ENCODE peak calls at places on chromosomes 6 and 20, in four cellular contexts. Z is Kasumi-1; W is IMR-90; H is activated CD4-positive, alpha-beta T cell treated with anti-CD3 and anti-CD28 coated beads, Interleukin-2, amount 10 ng/mL, durations not matched to agents 7 days and 5 days. F is an unnamed sample.
A peak's percentile ranks its signal among the peaks of the same experiment; 100 is the strongest.

GRCh38 chr6:148455674-148456559 is 113.3 kb downstream of the SASH1 start:
- DNase-seq in Z (no peak), H (no peak), W (no peak), F (peak; percentile 58)

GRCh38 chr20:24411003-24411402 is 58.4 kb upstream of the SYNDIG1 start:
- DNase-seq in Z (no peak), W (no peak), H (no peak), F (no peak)

GRCh38 chr6:72873438-72873837 is 251.6 kb downstream of the KCNQ5 start:
- DNase-seq in W (no peak), Z (no peak), H (no peak), F (no peak)

GRCh38 chr20:61661583-61661982 is 404.1 kb downstream of the TAF4 start:
- DNase-seq in H (no peak), Z (no peak), W (no peak), F (no peak)

GRCh38 chr6:21444861-21445260 is 148.7 kb upstream of the SOX4 start:
- DNase-seq in Z (no peak), H (no peak), W (no peak), F (no peak)

GRCh38 chr6:158609455-158610155 is 34.9 kb downstream of the DYNLT1 start:
- DNase-seq in H (no peak), W (no peak), Z (no peak), F (no peak)

GRCh38 chr6:105326838-105327745 is 75.8 kb downstream of the PREP start:
- DNase-seq in H (no peak), Z (no peak), W (peak; percentile 83), F (no peak)

GRCh38 chr6:38058022-38058421 is 238.5 kb downstream of the ZFAND3 start:
- DNase-seq in H (no peak), Z (no peak), W (peak; percentile 78), F (no peak)

GRCh38 chr6:137787016-137787415 is 80.0 kb upstream of the TNFAIP3 start:
- DNase-seq in Z (no peak), H (no peak), W (no peak), F (no peak)

GRCh38 chr6:31750411-31751022 is 10.7 kb downstream of the MSH5 start:
- DNase-seq in H (no peak), W (peak; percentile 66), Z (no peak), F (no peak)

GRCh38 chr6:4405609-4406212 is 270.3 kb upstream of the ECI2 start:
- DNase-seq in Z (no peak), H (no peak), W (no peak), F (no peak)

GRCh38 chr6:149864578-149865535 is 698 bp upstream of the LRP11 start:
- DNase-seq in W (peak; percentile 77), Z (peak; percentile 89), H (peak; percentile 48), F (peak; percentile 43)

GRCh38 chr6:17115251-17116089 is 13.6 kb downstream of the STMND1 start:
- DNase-seq in Z (no peak), W (peak; percentile 93), H (no peak), F (no peak)

GRCh38 chr6:99993533-99994251 is at the start of gene MCHR2:
- DNase-seq in H (no peak), Z (no peak), W (no peak), F (no peak)

GRCh38 chr20:22681591-22682248 is 97.3 kb upstream of the FOXA2 start:
- DNase-seq in Z (no peak), H (no peak), W (no peak), F (no peak)

GRCh38 chr20:62141397-62142251 is 1.6 kb downstream of the PSMA7 start:
- DNase-seq in H (peak; percentile 40), Z (peak; percentile 34), W (peak; percentile 38), F (no peak)

GRCh38 chr6:2744206-2744771 is 6.4 kb downstream of the MYLK4 start:
- DNase-seq in H (no peak), Z (no peak), W (no peak), F (no peak)

GRCh38 chr20:23444859-23445258 is 5.4 kb downstream of the CSTL1 start:
- DNase-seq in H (no peak), W (no peak), Z (no peak), F (no peak)

GRCh38 chr6:26240981-26241770 is 123.8 kb upstream of the BTN3A2 start:
- DNase-seq in H (peak; percentile 57), Z (no peak), W (peak; percentile 87), F (no peak)

GRCh38 chr6:47484616-47485015 is 7.0 kb downstream of the CD2AP start:
- DNase-seq in W (peak; percentile 81), Z (no peak), H (no peak), F (no peak)

GRCh38 chr6:90544741-90545140 is 42.1 kb downstream of the MAP3K7 start:
- DNase-seq in Z (no peak), H (no peak), W (no peak), F (no peak)

GRCh38 chr20:1041845-1042390 is 39.8 kb upstream of the RSPO4 start:
- DNase-seq in Z (no peak), H (no peak), W (no peak), F (no peak)

GRCh38 chr20:21125849-21126840 is at the start of gene KIZ:
- DNase-seq in Z (peak; percentile 93), W (peak; percentile 92), H (peak; percentile 95), F (peak; percentile 89)

GRCh38 chr6:145245119-145245518 is 490.2 kb downstream of the EPM2A start:
- DNase-seq in Z (no peak), W (peak; percentile 26), H (no peak), F (no peak)

GRCh38 chr6:17877196-17877889 is 110.1 kb downstream of the KIF13A start:
- DNase-seq in Z (no peak), H (no peak), W (peak; percentile 81), F (no peak)